ENCODE peak calls at places on chromosomes 4 and X, in ten cellular contexts. H, E, L, X, D, V, T, F, M and Z are unnamed samples.

GRCh38 chrX:134761788-134762187 is 103.5 kb upstream of the PLAC1 start:
- DNase-seq in V (no peak), F (no peak), E (no peak), X (no peak), M (no peak), D (peak; percentile 36), L (peak; percentile 16), T (no peak), H (peak; percentile 2), Z (no peak)

GRCh38 chr4:1416051-1416947 is 10.1 kb upstream of the NKX1-1 start:
- DNase-seq in L (peak; percentile 41), D (no peak), T (no peak), E (no peak), X (peak; percentile 21), V (peak; percentile 48), H (no peak), F (peak; percentile 37), M (no peak), Z (no peak)

GRCh38 chrX:114272096-114272686 is 311.7 kb upstream of the HTR2C start:
- DNase-seq in L (no peak), X (no peak), D (no peak), H (no peak), M (no peak), F (no peak), T (no peak), V (no peak), E (no peak), Z (no peak)

GRCh38 chrX:104427693-104428092 is 138.3 kb upstream of the IL1RAPL2 start:
- DNase-seq in T (no peak), X (no peak), V (no peak), H (no peak), E (no peak), F (no peak), D (no peak), L (no peak), M (no peak), Z (no peak)

GRCh38 chr4:185504098-185505047 is 30.9 kb downstream of the PDLIM3 start:
- DNase-seq in E (no peak), X (peak; percentile 63), L (no peak), V (no peak), D (no peak), H (peak; percentile 95), T (no peak), M (no peak), F (peak; percentile 47), Z (no peak)

GRCh38 chrX:69951756-69952155 is 98.0 kb downstream of the AWAT2 start:
- DNase-seq in L (no peak), M (no peak), V (no peak), X (no peak), E (no peak), T (no peak), F (no peak), H (no peak), D (peak; percentile 16), Z (peak; percentile 18)

GRCh38 chr4:139454646-139455045 is 725 bp downstream of the RAB33B start:
- DNase-seq in D (no peak), E (no peak), M (no peak), F (no peak), T (no peak), V (no peak), X (no peak), H (no peak), L (no peak), Z (no peak)

GRCh38 chrX:69362889-69363288 is 141.2 kb upstream of the NALF2 start:
- DNase-seq in V (no peak), F (no peak), X (no peak), M (no peak), T (no peak), E (no peak), H (no peak), L (peak; percentile 51), D (no peak), Z (no peak)

GRCh38 chrX:11099465-11099864 is 11.7 kb upstream of the HCCS start:
- DNase-seq in F (no peak), H (no peak), X (no peak), M (no peak), D (no peak), V (no peak), T (no peak), L (no peak), E (no peak), Z (no peak)

GRCh38 chr4:101160792-101161592 is 186.3 kb downstream of the PPP3CA start:
- DNase-seq in F (no peak), X (no peak), T (no peak), L (no peak), E (no peak), D (no peak), M (no peak), H (no peak), V (no peak), Z (no peak)

GRCh38 chrX:75649829-75650228 is 127.0 kb upstream of the ZDHHC15 start:
- DNase-seq in E (no peak), F (no peak), T (no peak), M (no peak), L (no peak), V (no peak), X (no peak), D (no peak), H (peak; percentile 4), Z (no peak)

GRCh38 chrX:24145340-24146186 is 4.0 kb upstream of the ZFX start:
- DNase-seq in L (peak; percentile 42), H (peak; percentile 18), E (no peak), D (no peak), T (no peak), M (no peak), V (no peak), X (no peak), F (no peak), Z (no peak)

GRCh38 chr4:134777626-134778025 is 576.0 kb upstream of the PABPC4L start:
- DNase-seq in D (peak; percentile 68), M (no peak), L (peak; percentile 1), F (no peak), T (no peak), H (no peak), V (no peak), E (no peak), X (no peak), Z (no peak)

GRCh38 chrX:17964871-17965270 is 103.8 kb upstream of the RAI2 start:
- DNase-seq in T (no peak), V (no peak), X (no peak), E (no peak), L (no peak), F (no peak), H (no peak), D (no peak), M (no peak), Z (no peak)

GRCh38 chrX:2351999-2352995 is 148.5 kb downstream of the DHRSX start:
- DNase-seq in V (no peak), F (peak; percentile 40), H (no peak), M (no peak), D (no peak), T (peak; percentile 13), L (no peak), X (no peak), E (no peak), Z (no peak)

DNA sequence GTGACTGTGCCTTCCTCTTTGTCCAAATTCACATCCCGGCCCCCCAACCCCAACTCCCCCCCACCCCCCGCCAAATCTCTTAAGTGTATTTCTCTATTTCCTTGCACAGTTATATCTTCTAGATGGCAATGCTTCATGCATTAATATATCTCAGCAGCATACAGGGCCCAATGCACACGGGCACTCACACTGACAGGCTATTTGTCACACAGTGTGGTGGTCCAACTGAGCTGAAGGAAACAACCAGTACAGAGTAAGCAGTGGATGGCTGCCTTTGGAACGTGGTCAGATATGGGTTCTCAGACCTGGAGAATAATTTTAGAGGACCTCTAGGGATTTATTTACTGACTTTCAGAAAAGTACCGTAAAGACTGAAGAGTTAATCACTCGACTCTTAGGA is 684 bp downstream of the EXOC1 start:
- DNase-seq in D (no peak), T (no peak), V (no peak), X (no peak), L (peak; percentile 14), H (no peak), F (peak; percentile 9), E (no peak), M (no peak), Z (no peak)
- H3K27ac ChIP-seq in D (no peak overlapping the region), T (peak overlapping the region; percentile 87), V (peak overlapping the region; percentile 93), X (peak overlapping the region; percentile 87), L (peak overlapping the region; percentile 82), H (peak overlapping the region; percentile 62), F (peak overlapping the region; percentile 87), E (peak overlapping the region; percentile 85), M (peak overlapping the region; percentile 83), Z (no peak overlapping the region)

DNA sequence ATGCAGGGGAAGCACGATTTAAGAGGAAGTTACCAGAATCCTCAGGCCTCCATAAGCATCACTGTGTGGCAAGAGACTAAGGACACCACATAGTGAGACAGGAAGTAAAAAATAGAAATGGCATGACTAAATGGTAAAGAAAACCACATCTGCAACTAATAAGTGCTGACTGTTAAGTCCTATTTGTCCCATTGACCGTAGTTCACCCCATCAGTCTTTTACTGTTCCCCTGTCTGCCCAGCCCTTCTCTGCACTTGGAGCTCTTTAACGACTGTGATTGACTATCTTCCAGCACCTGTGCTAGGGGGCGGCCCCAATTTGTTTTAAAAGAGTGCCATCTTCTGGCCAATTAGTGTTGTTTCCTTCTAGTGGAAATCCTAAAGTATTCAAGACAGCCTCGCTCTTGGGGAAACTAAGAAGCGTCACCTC is 94.2 kb downstream of the MAOA start:
- DNase-seq in X (peak; percentile 49), H (peak; percentile 57), F (peak; percentile 37), D (peak; percentile 76), T (no peak), E (no peak), M (no peak), L (peak; percentile 48), V (peak; percentile 60), Z (peak; percentile 28)
- TF ChIP-seq POLR2AphosphoS5 in X (no peak), H (no peak), F (no peak), D (no peak), T (no peak), E (no peak), M (no peak), L (no peak), V (no peak), Z (no peak)

DNA sequence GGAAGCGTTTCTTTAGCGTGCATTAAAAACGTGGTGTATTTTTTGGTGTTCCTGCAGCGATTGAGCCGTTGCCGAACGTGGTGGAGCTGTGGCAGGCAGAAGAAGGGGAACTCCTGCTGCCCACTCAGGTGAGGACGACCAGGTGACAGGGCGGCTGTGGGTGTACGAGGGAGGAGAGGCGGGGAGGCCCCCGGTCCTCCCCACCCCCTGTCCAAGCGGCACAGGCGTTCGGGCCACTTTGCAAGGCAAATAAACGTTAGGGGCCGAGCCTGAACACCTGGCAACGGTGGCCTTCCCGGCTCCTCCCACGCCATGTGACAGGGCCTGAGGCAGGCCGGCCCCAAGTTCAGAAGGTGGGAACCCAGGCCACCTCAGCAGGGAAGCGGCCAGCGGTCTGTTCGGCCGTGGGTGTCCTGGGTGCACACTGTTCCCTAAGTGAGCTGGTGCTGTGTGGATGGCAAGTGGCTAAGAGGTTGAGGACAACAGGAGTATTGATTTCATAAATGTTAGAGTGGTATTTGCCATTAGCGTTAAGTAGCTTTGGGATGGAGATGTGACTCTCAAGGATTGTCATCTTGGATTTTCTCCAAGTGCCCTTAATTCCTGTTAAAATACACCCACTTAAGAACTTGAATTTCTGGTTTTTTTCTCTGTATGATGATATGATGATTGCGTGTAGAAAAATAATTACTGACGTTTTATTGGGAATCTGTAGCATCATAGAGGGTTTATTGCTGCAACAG is 1.2 kb downstream of the TMEM131L start:
- DNase-seq in X (peak; percentile 84), M (no peak), H (peak; percentile 52), V (no peak), D (peak; percentile 83), L (peak; percentile 54), E (peak; percentile 88), F (peak; percentile 66), T (no peak), Z (no peak)
- H3K4me3 ChIP-seq in X (peak overlapping the region; percentile 85), M (peak overlapping the region; percentile 91), H (peak overlapping the region; percentile 77), V (peak overlapping the region; percentile 95), D (peak overlapping the region; percentile 95), L (peak overlapping the region; percentile 82), E (peak overlapping the region; percentile 98), F (peak overlapping the region; percentile 83), T (peak overlapping the region; percentile 74), Z (peak overlapping the region; percentile 92)

GRCh38 chr4:165207016-165207430 is 338 bp upstream of the KLHL2 start:
- DNase-seq in H (no peak), X (no peak), V (peak; percentile 79), L (no peak), T (no peak), D (no peak), F (no peak), M (no peak), E (no peak), Z (no peak)
- H3K27ac ChIP-seq in H (no peak overlapping the region), X (peak overlapping the region; percentile 83), V (peak overlapping the region; percentile 89), L (peak overlapping the region; percentile 85), T (peak overlapping the region; percentile 20), D (no peak overlapping the region), F (peak overlapping the region; percentile 32), M (peak overlapping the region; percentile 85), E (peak overlapping the region; percentile 35), Z (no peak overlapping the region)